ENCODE peak calls at places on chromosome 6, in seven cellular contexts. X, P, O, I, A, M and C are unnamed samples.

GRCh38 chr6:15266423-15266996 is 20.6 kb downstream of the JARID2 start:
- DNase-seq in X (peak), P (no peak), O (no peak), I (no peak), A (no peak), M (no peak), C (no peak)

GRCh38 chr6:45398075-45398817 is 20.5 kb upstream of the SUPT3H start:
- DNase-seq in X (no peak), P (no peak), O (no peak), I (no peak), A (no peak), M (no peak), C (no peak)

GRCh38 chr6:42745083-42745637 is 743 bp downstream of the TBCC start:
- DNase-seq in X (peak), P (no peak), O (peak), I (no peak), A (peak), M (peak), C (no peak)

GRCh38 chr6:24537771-24538385 is 43.1 kb downstream of the ALDH5A1 start:
- DNase-seq in X (no peak), P (no peak), O (no peak), I (no peak), A (no peak), M (no peak), C (no peak)

GRCh38 chr6:49504666-49505065 is 4.9 kb downstream of the GLYATL3 start:
- DNase-seq in X (no peak), P (no peak), O (no peak), I (no peak), A (no peak), M (no peak), C (no peak)

GRCh38 chr6:37354526-37355384 is 972 bp downstream of the RNF8 start:
- DNase-seq in X (peak), P (no peak), O (peak), I (no peak), A (peak), M (peak), C (no peak)

GRCh38 chr6:162644153-162644552 is 83.4 kb downstream of the PRKN start:
- DNase-seq in X (no peak), P (no peak), O (no peak), I (no peak), A (no peak), M (no peak), C (no peak)

GRCh38 chr6:7401103-7401502 is 11.5 kb downstream of the RIOK1 start:
- DNase-seq in X (no peak), P (no peak), O (no peak), I (no peak), A (no peak), M (no peak), C (peak)

GRCh38 chr6:26301638-26302037 is 63.4 kb upstream of the BTN3A2 start:
- DNase-seq in X (no peak), P (no peak), O (no peak), I (no peak), A (no peak), M (no peak), C (no peak)

GRCh38 chr6:69584536-69584912 is 212.3 kb downstream of the LMBRD1 start:
- DNase-seq in X (no peak), P (no peak), O (no peak), I (no peak), A (no peak), M (no peak), C (no peak)

GRCh38 chr6:147341486-147341885 is 137.3 kb downstream of the STXBP5 start:
- DNase-seq in X (no peak), P (no peak), O (peak), I (no peak), A (no peak), M (no peak), C (no peak)

GRCh38 chr6:49849121-49849907 is 17.0 kb downstream of the CRISP1 start:
- DNase-seq in X (peak), P (peak), O (no peak), I (peak), A (peak), M (no peak), C (peak)

GRCh38 chr6:161370882-161371281 is 97.0 kb upstream of the AGPAT4 start:
- DNase-seq in X (peak), P (peak), O (no peak), I (peak), A (peak), M (peak), C (no peak)

GRCh38 chr6:52187098-52187497 is 923 bp downstream of the IL17A start:
- DNase-seq in X (no peak), P (no peak), O (no peak), I (no peak), A (no peak), M (no peak), C (no peak)

GRCh38 chr6:151975795-151976194 is 168.3 kb downstream of the ESR1 start:
- DNase-seq in X (no peak), P (no peak), O (no peak), I (no peak), A (no peak), M (no peak), C (no peak)

GRCh38 chr6:28634758-28635546 is 109.3 kb downstream of the GPX5 start:
- DNase-seq in X (peak), P (no peak), O (no peak), I (no peak), A (peak), M (peak), C (no peak)

GRCh38 chr6:150652848-150653613 is 53.3 kb downstream of the PLEKHG1 start:
- DNase-seq in X (no peak), P (no peak), O (peak), I (no peak), A (no peak), M (no peak), C (no peak)

GRCh38 chr6:111356551-111356950 is 126.5 kb downstream of the REV3L start:
- DNase-seq in X (no peak), P (no peak), O (no peak), I (no peak), A (no peak), M (no peak), C (no peak)

GRCh38 chr6:92690997-92691599 is 728.3 kb downstream of the EPHA7 start:
- DNase-seq in X (no peak), P (no peak), O (no peak), I (no peak), A (no peak), M (no peak), C (no peak)

GRCh38 chr6:141326426-141326825 is 806.3 kb upstream of the GJE1 start:
- DNase-seq in X (peak), P (peak), O (no peak), I (peak), A (no peak), M (no peak), C (peak)

GRCh38 chr6:44473870-44474631 is 86.5 kb downstream of the CDC5L start:
- DNase-seq in X (no peak), P (no peak), O (no peak), I (no peak), A (no peak), M (no peak), C (no peak)

GRCh38 chr6:12490376-12490903 is 200.3 kb downstream of the EDN1 start:
- DNase-seq in X (peak), P (no peak), O (no peak), I (no peak), A (no peak), M (no peak), C (no peak)

GRCh38 chr6:3409699-3410384 is 47.0 kb downstream of the SLC22A23 start:
- DNase-seq in X (no peak), P (no peak), O (peak), I (no peak), A (no peak), M (peak), C (no peak)

GRCh38 chr6:90758741-90759140 is 171.9 kb upstream of the MAP3K7 start:
- DNase-seq in X (no peak), P (no peak), O (no peak), I (no peak), A (peak), M (no peak), C (no peak)

GRCh38 chr6:89372506-89372901 is 20.0 kb upstream of the UBE2J1 start:
- DNase-seq in X (no peak), P (no peak), O (no peak), I (no peak), A (no peak), M (no peak), C (no peak)

GRCh38 chr6:125868252-125868651 is 77.5 kb downstream of the NCOA7 start:
- DNase-seq in X (no peak), P (no peak), O (no peak), I (no peak), A (no peak), M (no peak), C (no peak)

GRCh38 chr6:22556298-22556697 is 13.1 kb upstream of the HDGFL1 start:
- DNase-seq in X (no peak), P (no peak), O (no peak), I (no peak), A (no peak), M (no peak), C (no peak)

GRCh38 chr6:107864235-107864970 is 40.3 kb upstream of the SCML4 start:
- DNase-seq in X (no peak), P (no peak), O (no peak), I (no peak), A (no peak), M (no peak), C (no peak)

GRCh38 chr6:30443657-30444450 is 45.5 kb upstream of the HLA-E start:
- DNase-seq in X (peak), P (no peak), O (no peak), I (no peak), A (no peak), M (no peak), C (no peak)

GRCh38 chr6:44730771-44731391 is 343.4 kb downstream of the CDC5L start:
- DNase-seq in X (no peak), P (no peak), O (no peak), I (no peak), A (no peak), M (no peak), C (peak)

GRCh38 chr6:28360961-28361360 is 11.2 kb downstream of the ZKSCAN3 start:
- DNase-seq in X (no peak), P (no peak), O (no peak), I (no peak), A (no peak), M (no peak), C (no peak)

DNA sequence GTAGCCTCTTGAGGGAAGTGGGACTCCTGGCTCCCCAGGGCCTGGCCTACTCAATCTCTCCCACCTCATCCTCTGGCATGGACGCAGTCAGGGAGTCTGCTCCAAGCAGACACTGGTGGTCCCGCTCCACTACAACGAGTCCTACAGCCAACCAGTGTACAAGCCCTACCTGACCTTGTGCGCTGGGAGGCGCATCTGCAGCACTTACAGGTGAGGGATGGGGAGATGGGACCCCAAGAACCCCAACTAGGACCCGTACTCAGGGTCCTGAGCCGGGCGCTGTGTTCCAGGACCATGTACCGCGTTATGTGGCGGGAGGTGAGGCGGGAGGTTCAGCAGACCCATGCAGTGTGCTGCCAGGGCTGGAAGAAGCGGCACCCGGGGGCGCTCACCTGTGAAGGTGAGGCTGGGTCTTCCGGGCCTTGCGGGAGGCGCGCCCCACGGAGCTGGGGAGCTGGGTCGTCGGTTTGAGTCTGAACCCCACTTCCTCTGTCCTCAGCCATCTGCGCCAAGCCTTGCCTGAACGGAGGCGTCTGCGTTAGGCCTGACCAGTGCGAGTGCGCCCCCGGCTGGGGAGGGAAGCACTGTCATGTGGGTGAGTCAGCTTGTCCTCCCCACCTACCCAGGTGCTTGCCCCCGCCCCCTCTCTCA is 2.1 kb downstream of the EGFL8 start:
- DNase-seq in X (no peak), P (no peak), O (peak), I (no peak), A (peak), M (no peak), C (no peak)
- TF ChIP-seq CTCF in X (peak), P (no peak), O (no peak), I (peak), A (peak), M (no peak), C (no peak)

GRCh38 chr6:99592900-99593299 is 13.7 kb upstream of the PRDM13 start:
- DNase-seq in X (peak), P (no peak), O (no peak), I (no peak), A (no peak), M (no peak), C (peak)
- H3K4me3 ChIP-seq in X (no peak), P (no peak), O (no peak), I (no peak), A (no peak), M (no peak), C (no peak)

DNA sequence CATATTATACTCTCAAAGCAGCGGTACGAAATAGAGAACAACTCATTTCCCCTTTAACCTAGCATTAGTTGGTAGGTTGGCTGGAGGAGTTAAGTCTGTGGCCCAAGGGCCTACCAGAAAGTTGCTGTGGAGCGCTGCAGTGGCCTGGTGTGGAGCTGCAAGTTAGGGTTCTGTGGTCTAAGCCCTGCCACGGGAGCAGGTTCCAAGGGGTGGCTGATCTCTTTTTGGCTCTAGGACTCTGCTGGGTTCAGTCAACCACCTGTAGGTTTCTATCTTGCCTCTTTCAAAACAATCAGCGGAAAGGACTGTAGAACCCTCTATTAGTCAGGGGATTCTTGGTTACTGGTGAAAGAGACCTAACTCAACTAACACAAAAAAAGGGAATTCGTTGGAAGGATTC is 54.5 kb upstream of the TULP4 start:
- DNase-seq in X (no peak), P (no peak), O (no peak), I (no peak), A (no peak), M (no peak), C (no peak)
- TF ChIP-seq CTCF in X (no peak), P (no peak), O (no peak), I (no peak), A (no peak), M (no peak), C (no peak)

DNA sequence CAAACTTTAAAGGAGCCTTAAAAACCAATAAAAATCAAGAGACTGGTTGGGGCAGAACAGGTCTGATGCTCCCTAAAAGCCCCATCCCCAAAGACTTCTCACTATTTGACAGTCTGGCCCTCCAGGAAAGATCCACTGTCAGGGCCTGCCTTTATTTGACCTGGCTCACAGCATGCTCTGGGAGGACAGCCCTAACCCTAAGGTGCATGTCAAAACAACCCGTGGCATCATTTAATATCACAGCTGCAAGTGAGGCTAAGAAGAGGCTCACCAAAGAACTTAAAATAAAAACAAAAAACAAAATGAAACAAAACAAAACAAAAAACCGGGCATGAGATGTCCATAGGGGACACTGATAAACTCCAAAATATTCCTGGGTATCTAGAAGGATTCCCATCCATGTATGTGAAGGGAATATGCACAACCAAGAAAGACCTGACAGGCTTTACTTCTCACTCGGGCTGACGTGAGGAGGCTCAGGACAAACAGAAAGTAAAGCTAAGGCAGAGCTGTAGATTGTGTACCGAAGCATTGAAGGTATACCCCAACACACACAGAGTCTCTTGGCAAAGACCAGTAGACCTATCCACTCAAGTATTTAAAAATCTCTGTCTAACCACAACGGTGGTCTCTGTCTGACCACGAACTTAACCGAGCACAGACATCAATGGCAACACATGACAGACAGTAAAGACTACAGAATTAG is 57.3 kb downstream of the AHI1 start:
- DNase-seq in X (no peak), P (no peak), O (no peak), I (no peak), A (no peak), M (no peak), C (no peak)
- H3K4me3 ChIP-seq in X (no peak), P (no peak), O (no peak), I (no peak), A (no peak), M (no peak), C (no peak)

GRCh38 chr6:148530394-148530923 is 187.8 kb downstream of the SASH1 start:
- DNase-seq in X (peak), P (no peak), O (no peak), I (no peak), A (peak), M (no peak), C (peak)

GRCh38 chr6:148530976-148531375 is 188.3 kb downstream of the SASH1 start:
- DNase-seq in X (no peak), P (no peak), O (no peak), I (no peak), A (no peak), M (no peak), C (no peak)

GRCh38 chr6:148529010-148529409 is 186.4 kb downstream of the SASH1 start:
- DNase-seq in X (no peak), P (no peak), O (no peak), I (no peak), A (no peak), M (no peak), C (no peak)

GRCh38 chr6:148526145-148526544 is 183.5 kb downstream of the SASH1 start:
- DNase-seq in X (no peak), P (no peak), O (no peak), I (no peak), A (no peak), M (no peak), C (no peak)

GRCh38 chr6:148528292-148528691 is 185.7 kb downstream of the SASH1 start:
- DNase-seq in X (no peak), P (no peak), O (no peak), I (no peak), A (no peak), M (no peak), C (no peak)
- TF ChIP-seq CTCF in X (no peak), P (no peak), O (no peak), I (no peak), A (peak), M (no peak), C (peak)

DNA sequence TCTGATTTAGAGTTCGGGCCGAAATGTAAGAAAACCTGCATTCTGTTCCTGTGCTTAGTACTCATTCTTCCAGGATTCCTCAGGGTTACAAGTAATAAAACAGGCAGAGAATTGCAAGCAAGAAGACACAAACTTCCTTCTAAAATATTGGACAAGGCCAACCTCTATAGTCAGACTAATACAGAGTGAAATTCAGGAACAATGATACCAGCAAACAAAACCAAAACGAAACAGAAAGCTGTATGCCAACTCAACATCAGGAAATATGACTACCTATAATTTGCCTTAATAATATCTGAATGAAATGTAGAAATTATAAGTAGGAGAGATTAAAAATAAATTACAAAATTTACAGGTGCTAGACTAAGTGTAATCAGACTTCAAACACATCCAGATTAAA is 238.8 kb downstream of the HIVEP2 start:
- DNase-seq in X (no peak), P (no peak), O (no peak), I (no peak), A (no peak), M (no peak), C (no peak)
- H3K4me3 ChIP-seq in X (no peak), P (no peak), O (no peak), I (no peak), A (no peak), M (no peak), C (no peak)

GRCh38 chr6:100467144-100468012 is 2.7 kb upstream of the SIM1 start:
- DNase-seq in X (no peak), P (no peak), O (no peak), I (no peak), A (peak), M (no peak), C (no peak)
- TF ChIP-seq CTCF in X (no peak), P (no peak), O (no peak), I (no peak), A (no peak), M (no peak), C (no peak)

GRCh38 chr6:156807795-156808194 is 30.6 kb downstream of the ARID1B start:
- DNase-seq in X (no peak), P (no peak), O (no peak), I (no peak), A (peak), M (no peak), C (no peak)
- H3K4me3 ChIP-seq in X (no peak), P (no peak), O (no peak), I (no peak), A (no peak), M (no peak), C (no peak)

GRCh38 chr6:34142599-34142998 is 3.3 kb downstream of the GRM4 start:
- DNase-seq in X (peak), P (no peak), O (no peak), I (no peak), A (peak), M (no peak), C (no peak)

GRCh38 chr6:34144581-34145160 is 1.2 kb downstream of the GRM4 start:
- DNase-seq in X (no peak), P (no peak), O (no peak), I (no peak), A (peak), M (no peak), C (no peak)

GRCh38 chr6:34143196-34143883 is 2.5 kb downstream of the GRM4 start:
- DNase-seq in X (no peak), P (no peak), O (no peak), I (no peak), A (peak), M (no peak), C (no peak)

GRCh38 chr6:34145161-34146020 is 496 bp downstream of the GRM4 start:
- DNase-seq in X (peak), P (no peak), O (peak), I (no peak), A (peak), M (no peak), C (no peak)

DNA sequence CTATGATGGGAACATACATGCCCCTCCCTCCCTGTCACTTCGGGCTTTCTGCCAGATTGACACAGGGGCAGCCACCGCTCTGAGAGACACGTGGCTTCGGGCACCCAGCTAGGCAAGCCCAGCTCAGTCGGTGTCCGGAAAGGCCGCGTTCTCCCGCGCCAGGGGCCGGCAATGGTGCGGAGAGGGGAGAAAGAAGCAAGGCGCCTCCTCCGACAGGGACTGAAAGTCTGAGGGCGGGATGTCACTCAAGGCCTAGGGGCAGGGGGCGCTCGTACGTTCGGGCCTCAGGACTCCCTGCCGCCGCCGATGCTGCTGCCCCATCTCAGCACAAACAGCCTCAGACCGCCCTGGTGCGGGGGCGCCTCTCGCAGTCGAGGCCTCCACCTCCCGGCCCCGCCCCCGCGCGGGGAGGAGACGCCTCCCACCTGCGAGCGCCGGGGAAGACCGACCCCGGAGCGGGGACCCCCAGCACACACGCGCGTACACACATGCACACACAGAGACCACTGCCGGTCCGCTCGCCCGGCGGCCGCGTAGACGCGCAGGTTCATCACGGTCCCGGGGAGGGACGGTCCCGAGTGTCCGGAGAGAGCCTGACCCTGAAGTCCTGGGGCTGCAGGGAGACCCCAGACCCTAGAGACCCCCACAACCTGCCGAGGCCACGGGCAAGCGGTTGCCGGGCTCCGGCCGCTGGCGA is 1.9 kb downstream of the GRM4 start:
- DNase-seq in X (peak), P (no peak), O (no peak), I (no peak), A (peak), M (no peak), C (no peak)
- TF ChIP-seq CTCF in X (no peak), P (no peak), O (no peak), I (no peak), A (peak), M (no peak), C (peak)